ENCODE peak calls at places on chromosome 2, in ten cellular contexts. I is body of pancreas; T is K562; H is gastrocnemius medialis; L is spleen; R is A549; Y is heart left ventricle; O is fibroblast of lung; G is naive thymus-derived CD4-positive, alpha-beta T cell; D is IMR-90. K is an unnamed sample.

GRCh38 chr2:171513719-171514160 is 8.5 kb upstream of the CYBRD1 start:
- DNase-seq in G (no peak), R (no peak), O (no peak), I (no peak), D (no peak), L (no peak), T (peak; percentile 80), H (no peak), Y (no peak), K (no peak)

GRCh38 chr2:144357623-144358400 is 162.1 kb downstream of the ZEB2 start:
- DNase-seq in G (no peak), T (peak; percentile 54), D (peak; percentile 99), H (no peak), Y (no peak), L (no peak), O (peak; percentile 99), I (no peak), R (peak; percentile 92), K (peak; percentile 92)

GRCh38 chr2:114543106-114543806 is 100.8 kb downstream of the DPP10 start:
- DNase-seq in H (no peak), O (peak; percentile 5), I (peak; percentile 21), D (no peak), T (no peak), R (peak; percentile 19), G (no peak), Y (peak; percentile 38), L (no peak), K (peak; percentile 2)

GRCh38 chr2:33477473-33478468 is 1.3 kb downstream of the RASGRP3 start:
- DNase-seq in L (no peak), R (no peak), O (no peak), T (peak; percentile 60), G (peak; percentile 22), Y (peak; percentile 45), I (peak; percentile 43), H (peak; percentile 24), D (no peak), K (no peak)

GRCh38 chr2:105800036-105800755 is 55.5 kb downstream of the NCK2 start:
- DNase-seq in T (no peak), I (no peak), G (peak; percentile 47), O (no peak), R (no peak), H (no peak), D (peak; percentile 34), Y (no peak), L (no peak), K (peak; percentile 63)

GRCh38 chr2:2653221-2653620 is 322.1 kb upstream of the MYT1L start:
- DNase-seq in O (no peak), I (no peak), D (no peak), T (no peak), L (peak; percentile 2), Y (no peak), H (no peak), G (no peak), R (no peak), K (no peak)

GRCh38 chr2:18117592-18117991 is 239.1 kb downstream of the KCNS3 start:
- DNase-seq in T (no peak), G (no peak), H (peak; percentile 8), D (peak; percentile 41), Y (no peak), R (peak; percentile 43), O (peak; percentile 34), I (no peak), L (no peak), K (peak; percentile 44)

GRCh38 chr2:46802665-46803550 is 112.7 kb downstream of the MCFD2 start:
- DNase-seq in H (no peak), D (no peak), R (no peak), G (no peak), Y (no peak), T (no peak), L (no peak), O (no peak), I (no peak), K (no peak)

GRCh38 chr2:37786854-37787253 is 115.4 kb upstream of the CDC42EP3 start:
- DNase-seq in G (no peak), H (peak; percentile 45), R (peak; percentile 31), I (peak; percentile 39), Y (no peak), O (no peak), D (no peak), L (no peak), T (no peak), K (no peak)

GRCh38 chr2:224983719-224984388 is 58.4 kb downstream of the DOCK10 start:
- DNase-seq in T (no peak), R (no peak), Y (no peak), I (no peak), G (no peak), O (peak; percentile 52), L (no peak), H (no peak), D (peak; percentile 59), K (peak; percentile 76)

GRCh38 chr2:181741756-181742155 is 61.4 kb upstream of the NEUROD1 start:
- DNase-seq in I (no peak), T (no peak), Y (no peak), G (no peak), H (no peak), R (no peak), L (no peak), O (peak; percentile 47), D (peak; percentile 75), K (peak; percentile 43)

GRCh38 chr2:128457716-128458115 is 139.0 kb upstream of the HS6ST1 start:
- DNase-seq in R (no peak), H (no peak), D (no peak), O (no peak), I (no peak), G (no peak), L (no peak), Y (no peak), T (no peak), K (no peak)

GRCh38 chr2:218711550-218711929 is 905 bp downstream of the TTLL4 start:
- DNase-seq in R (no peak), L (no peak), H (no peak), I (no peak), Y (no peak), O (peak; percentile 67), G (no peak), D (peak; percentile 20), T (no peak), K (peak; percentile 32)

GRCh38 chr2:218710687-218711549 is at the start of gene TTLL4:
- DNase-seq in I (peak; percentile 98), G (peak; percentile 98), O (peak; percentile 91), Y (peak; percentile 98), R (peak; percentile 95), T (peak; percentile 98), L (peak; percentile 100), H (peak; percentile 96), D (peak; percentile 93), K (peak; percentile 95)

GRCh38 chr2:218710334-218710686 is 325 bp upstream of the TTLL4 start:
- DNase-seq in Y (no peak), T (no peak), D (no peak), G (no peak), H (no peak), L (no peak), I (no peak), O (no peak), R (no peak), K (no peak)

GRCh38 chr2:218708086-218708485 is 2.5 kb upstream of the TTLL4 start:
- DNase-seq in L (no peak), R (no peak), O (no peak), G (no peak), T (no peak), I (no peak), H (no peak), Y (no peak), D (no peak), K (no peak)

GRCh38 chr2:218709906-218710305 is 729 bp upstream of the TTLL4 start:
- DNase-seq in G (no peak), Y (no peak), H (no peak), T (no peak), R (no peak), L (no peak), O (no peak), I (no peak), D (no peak), K (no peak)
- H3K4me3 ChIP-seq in G (no peak overlapping the region), Y (no peak overlapping the region), H (no peak overlapping the region), T (no peak overlapping the region), R (no peak overlapping the region), L (no peak overlapping the region), O (no peak overlapping the region), I (no peak overlapping the region), D (no peak overlapping the region), K (no peak overlapping the region)

GRCh38 chr2:185628985-185629384 is 109.6 kb upstream of the FSIP2 start:
- DNase-seq in H (no peak), T (no peak), D (no peak), I (no peak), G (no peak), Y (no peak), L (no peak), R (peak; percentile 24), O (no peak), K (peak; percentile 2)
- H3K4me3 ChIP-seq in H (no peak overlapping the region), T (no peak overlapping the region), D (no peak overlapping the region), I (no peak overlapping the region), G (no peak overlapping the region), Y (no peak overlapping the region), L (no peak overlapping the region), R (no peak overlapping the region), O (no peak overlapping the region), K (no peak overlapping the region)

GRCh38 chr2:218368621-218369153 is 12.0 kb downstream of the CATIP start:
- DNase-seq in O (peak; percentile 54), I (no peak), L (peak; percentile 86), T (no peak), G (peak; percentile 26), D (no peak), H (no peak), R (no peak), Y (peak; percentile 40), K (no peak)
- H3K4me3 ChIP-seq in O (no peak overlapping the region), I (no peak overlapping the region), L (no peak overlapping the region), T (no peak overlapping the region), G (no peak overlapping the region), D (no peak overlapping the region), H (no peak overlapping the region), R (no peak overlapping the region), Y (no peak overlapping the region), K (no peak overlapping the region)

GRCh38 chr2:59296279-59296678 is 1055.2 kb upstream of the FANCL start:
- DNase-seq in R (no peak), D (no peak), T (no peak), H (no peak), G (no peak), Y (no peak), L (no peak), I (peak; percentile 51), O (no peak), K (no peak)

GRCh38 chr2:59297829-59298228 is 1056.7 kb upstream of the FANCL start:
- DNase-seq in I (no peak), T (no peak), R (no peak), D (no peak), Y (no peak), H (no peak), G (no peak), L (no peak), O (no peak), K (no peak)

DNA sequence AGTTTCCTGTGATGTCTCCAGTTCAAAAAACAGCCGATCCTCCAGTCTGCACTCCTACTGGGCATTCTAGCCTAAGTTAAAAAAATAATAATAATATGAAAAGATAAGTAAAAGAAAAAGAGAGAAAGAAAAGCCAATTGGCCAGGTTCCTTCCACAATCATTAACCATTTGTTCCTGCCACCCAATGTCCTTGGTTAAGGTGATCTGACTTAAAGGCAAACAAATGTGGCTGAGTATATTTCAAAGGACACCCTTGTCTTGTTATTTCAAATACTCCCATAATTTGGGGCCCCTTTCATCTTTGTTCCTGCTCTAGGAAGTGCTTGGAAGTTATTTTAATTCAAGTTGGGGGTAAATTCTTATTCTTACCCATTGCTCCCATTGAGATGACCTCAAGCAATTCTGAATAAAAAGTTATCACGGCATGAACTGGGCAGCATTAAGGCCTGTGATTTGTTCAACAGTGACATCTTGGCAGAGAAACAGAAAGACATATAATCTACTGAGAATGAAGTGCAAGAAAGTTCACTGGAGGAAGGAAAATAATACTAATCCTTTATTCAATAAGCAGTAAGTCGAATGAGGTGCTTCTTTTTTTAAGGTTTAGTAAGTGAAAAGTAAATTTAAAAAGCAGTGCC is 1054.5 kb upstream of the FANCL start:
- DNase-seq in O (no peak), Y (no peak), G (no peak), R (no peak), H (no peak), D (no peak), I (no peak), L (no peak), T (no peak), K (no peak)
- H3K4me3 ChIP-seq in O (no peak overlapping the region), Y (no peak overlapping the region), G (no peak overlapping the region), R (no peak overlapping the region), H (no peak overlapping the region), D (no peak overlapping the region), I (no peak overlapping the region), L (no peak overlapping the region), T (no peak overlapping the region), K (no peak overlapping the region)